ENCODE peak calls at places on chromosomes 13 and 19, in seven cellular contexts. One of them, this sample, is unnamed.

GRCh38 chr19:38880882-38881609 is 3.0 kb upstream of the RINL start:
- DNase-seq in stimulated activated CD8-positive, alpha-beta memory T cell treated with anti-CD3 and anti-CD28 coated beads, Interleukin-12 subunit alpha, Interleukin-12 subunit beta, amount 100 ng/mL, for 4 hours: no peak
- DNase-seq in stimulated activated naive B cell treated with anti-CD40 and anti-IgM and Interleukin-4, amounts not matched to agents 10 μg/mL and 1 μg/mL and 100 μg/mL, for 72 hours: no peak
- DNase-seq in iPS-NIHi11: no peak
- DNase-seq in AG09319: no peak
- DNase-seq in GM12891: no peak
- DNase-seq in neural crest cell: no peak
- DNase-seq in this sample: no peak

GRCh38 chr19:50580240-50580639 is 12.0 kb upstream of the LRRC4B start:
- DNase-seq in stimulated activated CD8-positive, alpha-beta memory T cell treated with anti-CD3 and anti-CD28 coated beads, Interleukin-12 subunit alpha, Interleukin-12 subunit beta, amount 100 ng/mL, for 4 hours: no peak
- DNase-seq in stimulated activated naive B cell treated with anti-CD40 and anti-IgM and Interleukin-4, amounts not matched to agents 10 μg/mL and 1 μg/mL and 100 μg/mL, for 72 hours: no peak
- DNase-seq in iPS-NIHi11: no peak
- DNase-seq in AG09319: no peak
- DNase-seq in GM12891: no peak
- DNase-seq in neural crest cell: no peak
- DNase-seq in this sample: no peak

GRCh38 chr19:2543463-2544442 is 67.8 kb downstream of the GADD45B start:
- DNase-seq in stimulated activated CD8-positive, alpha-beta memory T cell treated with anti-CD3 and anti-CD28 coated beads, Interleukin-12 subunit alpha, Interleukin-12 subunit beta, amount 100 ng/mL, for 4 hours: peak
- DNase-seq in stimulated activated naive B cell treated with anti-CD40 and anti-IgM and Interleukin-4, amounts not matched to agents 10 μg/mL and 1 μg/mL and 100 μg/mL, for 72 hours: peak
- DNase-seq in iPS-NIHi11: peak
- DNase-seq in AG09319: peak
- DNase-seq in GM12891: peak
- DNase-seq in neural crest cell: peak
- DNase-seq in this sample: peak

GRCh38 chr13:101919541-101920306 is 467.2 kb downstream of the ITGBL1 start:
- DNase-seq in stimulated activated CD8-positive, alpha-beta memory T cell treated with anti-CD3 and anti-CD28 coated beads, Interleukin-12 subunit alpha, Interleukin-12 subunit beta, amount 100 ng/mL, for 4 hours: no peak
- DNase-seq in stimulated activated naive B cell treated with anti-CD40 and anti-IgM and Interleukin-4, amounts not matched to agents 10 μg/mL and 1 μg/mL and 100 μg/mL, for 72 hours: no peak
- DNase-seq in iPS-NIHi11: peak
- DNase-seq in AG09319: no peak
- DNase-seq in GM12891: no peak
- DNase-seq in neural crest cell: peak
- DNase-seq in this sample: no peak

GRCh38 chr13:97225533-97225932 is 3.4 kb downstream of the MBNL2 start:
- DNase-seq in stimulated activated CD8-positive, alpha-beta memory T cell treated with anti-CD3 and anti-CD28 coated beads, Interleukin-12 subunit alpha, Interleukin-12 subunit beta, amount 100 ng/mL, for 4 hours: no peak
- DNase-seq in stimulated activated naive B cell treated with anti-CD40 and anti-IgM and Interleukin-4, amounts not matched to agents 10 μg/mL and 1 μg/mL and 100 μg/mL, for 72 hours: no peak
- DNase-seq in iPS-NIHi11: no peak
- DNase-seq in AG09319: no peak
- DNase-seq in GM12891: no peak
- DNase-seq in neural crest cell: no peak
- DNase-seq in this sample: no peak

GRCh38 chr19:57566396-57567256 is 7.0 kb upstream of the ZNF550 start:
- DNase-seq in stimulated activated CD8-positive, alpha-beta memory T cell treated with anti-CD3 and anti-CD28 coated beads, Interleukin-12 subunit alpha, Interleukin-12 subunit beta, amount 100 ng/mL, for 4 hours: no peak
- DNase-seq in stimulated activated naive B cell treated with anti-CD40 and anti-IgM and Interleukin-4, amounts not matched to agents 10 μg/mL and 1 μg/mL and 100 μg/mL, for 72 hours: no peak
- DNase-seq in iPS-NIHi11: no peak
- DNase-seq in AG09319: no peak
- DNase-seq in GM12891: no peak
- DNase-seq in neural crest cell: no peak
- DNase-seq in this sample: no peak

GRCh38 chr13:36530050-36530789 is 97.9 kb downstream of the CCNA1 start:
- DNase-seq in stimulated activated CD8-positive, alpha-beta memory T cell treated with anti-CD3 and anti-CD28 coated beads, Interleukin-12 subunit alpha, Interleukin-12 subunit beta, amount 100 ng/mL, for 4 hours: no peak
- DNase-seq in stimulated activated naive B cell treated with anti-CD40 and anti-IgM and Interleukin-4, amounts not matched to agents 10 μg/mL and 1 μg/mL and 100 μg/mL, for 72 hours: no peak
- DNase-seq in iPS-NIHi11: peak
- DNase-seq in AG09319: no peak
- DNase-seq in GM12891: no peak
- DNase-seq in neural crest cell: no peak
- DNase-seq in this sample: no peak

GRCh38 chr13:33548065-33548464 is 262.5 kb upstream of the STARD13 start:
- DNase-seq in stimulated activated CD8-positive, alpha-beta memory T cell treated with anti-CD3 and anti-CD28 coated beads, Interleukin-12 subunit alpha, Interleukin-12 subunit beta, amount 100 ng/mL, for 4 hours: no peak
- DNase-seq in stimulated activated naive B cell treated with anti-CD40 and anti-IgM and Interleukin-4, amounts not matched to agents 10 μg/mL and 1 μg/mL and 100 μg/mL, for 72 hours: no peak
- DNase-seq in iPS-NIHi11: no peak
- DNase-seq in AG09319: no peak
- DNase-seq in GM12891: no peak
- DNase-seq in neural crest cell: no peak
- DNase-seq in this sample: no peak

GRCh38 chr13:107192289-107192688 is 624.4 kb upstream of the ARGLU1 start:
- DNase-seq in stimulated activated CD8-positive, alpha-beta memory T cell treated with anti-CD3 and anti-CD28 coated beads, Interleukin-12 subunit alpha, Interleukin-12 subunit beta, amount 100 ng/mL, for 4 hours: no peak
- DNase-seq in stimulated activated naive B cell treated with anti-CD40 and anti-IgM and Interleukin-4, amounts not matched to agents 10 μg/mL and 1 μg/mL and 100 μg/mL, for 72 hours: no peak
- DNase-seq in iPS-NIHi11: no peak
- DNase-seq in AG09319: no peak
- DNase-seq in GM12891: no peak
- DNase-seq in neural crest cell: no peak
- DNase-seq in this sample: no peak

GRCh38 chr19:12842511-12842910 is 4.2 kb downstream of the MAST1 start:
- DNase-seq in stimulated activated CD8-positive, alpha-beta memory T cell treated with anti-CD3 and anti-CD28 coated beads, Interleukin-12 subunit alpha, Interleukin-12 subunit beta, amount 100 ng/mL, for 4 hours: no peak
- DNase-seq in stimulated activated naive B cell treated with anti-CD40 and anti-IgM and Interleukin-4, amounts not matched to agents 10 μg/mL and 1 μg/mL and 100 μg/mL, for 72 hours: no peak
- DNase-seq in iPS-NIHi11: no peak
- DNase-seq in AG09319: no peak
- DNase-seq in GM12891: no peak
- DNase-seq in neural crest cell: no peak
- DNase-seq in this sample: no peak

GRCh38 chr19:5210556-5210955 is 130.1 kb downstream of the PTPRS start:
- DNase-seq in stimulated activated CD8-positive, alpha-beta memory T cell treated with anti-CD3 and anti-CD28 coated beads, Interleukin-12 subunit alpha, Interleukin-12 subunit beta, amount 100 ng/mL, for 4 hours: no peak
- DNase-seq in stimulated activated naive B cell treated with anti-CD40 and anti-IgM and Interleukin-4, amounts not matched to agents 10 μg/mL and 1 μg/mL and 100 μg/mL, for 72 hours: no peak
- DNase-seq in iPS-NIHi11: no peak
- DNase-seq in AG09319: no peak
- DNase-seq in GM12891: no peak
- DNase-seq in neural crest cell: no peak
- DNase-seq in this sample: no peak